ENCODE peak calls at places on chromosomes 6 and 20, in eight cellular contexts. C, J, Q, R, T, Z, W and U are unnamed samples.

GRCh38 chr6:127299522-127300240 is 33.0 kb downstream of the RNF146 start:
- DNase-seq in C (no peak), J (no peak), Q (no peak), R (no peak), T (no peak), Z (no peak), W (no peak), U (no peak)

GRCh38 chr6:35494161-35494563 is 2.7 kb downstream of the TEAD3 start:
- DNase-seq in C (no peak), J (no peak), Q (no peak), R (peak), T (no peak), Z (no peak), W (no peak), U (no peak)

GRCh38 chr6:93624408-93624807 is 205.0 kb upstream of the EPHA7 start:
- DNase-seq in C (no peak), J (no peak), Q (no peak), R (no peak), T (no peak), Z (no peak), W (no peak), U (no peak)

GRCh38 chr6:157711060-157711459 is 112.0 kb upstream of the SNX9 start:
- DNase-seq in C (no peak), J (no peak), Q (no peak), R (no peak), T (no peak), Z (peak), W (no peak), U (no peak)

GRCh38 chr20:13041574-13042457 is 33.0 kb downstream of the SPTLC3 start:
- DNase-seq in C (no peak), J (no peak), Q (no peak), R (no peak), T (no peak), Z (no peak), W (no peak), U (no peak)

GRCh38 chr20:57203986-57204385 is 62.5 kb downstream of the BMP7 start:
- DNase-seq in C (no peak), J (no peak), Q (no peak), R (no peak), T (no peak), Z (no peak), W (no peak), U (no peak)

GRCh38 chr6:168189679-168190405 is 110.8 kb upstream of the FRMD1 start:
- DNase-seq in C (no peak), J (no peak), Q (peak), R (no peak), T (no peak), Z (no peak), W (no peak), U (no peak)

GRCh38 chr20:51654495-51654894 is 112.0 kb upstream of the NFATC2 start:
- DNase-seq in C (no peak), J (no peak), Q (no peak), R (no peak), T (no peak), Z (no peak), W (no peak), U (no peak)

GRCh38 chr6:30322527-30323501 is 3.9 kb upstream of the TRIM39 start:
- DNase-seq in C (no peak), J (no peak), Q (no peak), R (no peak), T (peak), Z (no peak), W (no peak), U (no peak)

GRCh38 chr6:170019259-170020040 is 268.0 kb downstream of the ERMARD start:
- DNase-seq in C (no peak), J (no peak), Q (no peak), R (no peak), T (no peak), Z (no peak), W (no peak), U (no peak)

GRCh38 chr6:161353208-161353613 is 79.3 kb upstream of the AGPAT4 start:
- DNase-seq in C (no peak), J (no peak), Q (no peak), R (no peak), T (no peak), Z (no peak), W (peak), U (no peak)

GRCh38 chr6:5851261-5851757 is 155.4 kb downstream of the NRN1 start:
- DNase-seq in C (no peak), J (peak), Q (no peak), R (no peak), T (peak), Z (peak), W (peak), U (no peak)

GRCh38 chr6:26576929-26577719 is 19.6 kb upstream of the ABT1 start:
- DNase-seq in C (no peak), J (no peak), Q (no peak), R (peak), T (peak), Z (no peak), W (no peak), U (no peak)
- H3K4me3 ChIP-seq in C (no peak), J (peak), Q (peak), R (no peak), T (peak), Z (no peak), W (peak), U (peak)

GRCh38 chr6:90397929-90398674 is 101.5 kb upstream of the BACH2 start:
- DNase-seq in C (no peak), J (no peak), Q (no peak), R (no peak), T (peak), Z (no peak), W (no peak), U (no peak)
- TF ChIP-seq CTCF in C (no peak), J (no peak), Q (no peak), R (no peak), T (no peak), Z (no peak), W (no peak), U (no peak)

DNA sequence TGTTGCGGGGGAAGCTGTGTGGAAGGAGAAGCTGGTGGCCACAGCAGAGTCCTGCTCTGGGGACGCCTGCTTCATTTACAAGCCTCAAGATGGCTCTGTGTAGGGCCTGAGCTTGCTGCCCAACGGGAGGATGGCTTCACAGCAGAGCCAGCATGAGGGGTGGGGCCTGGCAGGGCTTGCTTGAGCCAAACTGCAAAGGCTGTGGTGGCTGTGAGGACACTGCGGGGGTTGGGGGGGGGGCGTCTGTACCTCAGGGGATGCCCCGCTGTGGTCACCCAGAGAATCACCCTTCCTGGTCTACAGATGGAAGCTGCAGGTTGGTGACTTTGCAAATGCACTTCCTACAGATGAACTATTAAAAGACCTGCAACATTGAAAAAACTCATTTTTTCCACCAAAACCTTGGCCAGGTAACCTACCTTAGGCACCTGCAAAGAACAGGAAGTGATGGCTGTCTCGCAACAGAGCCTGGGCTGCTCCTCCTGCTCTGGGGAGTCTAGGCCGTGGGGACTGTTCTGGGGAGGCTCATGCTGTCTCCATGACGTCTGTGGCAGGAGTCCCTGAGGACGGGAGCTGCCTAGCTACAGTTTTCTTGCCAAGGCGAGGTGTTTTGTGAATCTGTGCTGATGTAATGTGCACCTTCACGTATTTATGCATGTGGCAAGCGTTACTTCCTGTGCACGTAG is 7.3 kb downstream of the NPBWR2 start:
- DNase-seq in C (no peak), J (peak), Q (no peak), R (no peak), T (no peak), Z (no peak), W (no peak), U (no peak)
- H3K27ac ChIP-seq in C (no peak), J (no peak), Q (no peak), R (no peak), T (no peak), Z (no peak), W (no peak), U (no peak)

DNA sequence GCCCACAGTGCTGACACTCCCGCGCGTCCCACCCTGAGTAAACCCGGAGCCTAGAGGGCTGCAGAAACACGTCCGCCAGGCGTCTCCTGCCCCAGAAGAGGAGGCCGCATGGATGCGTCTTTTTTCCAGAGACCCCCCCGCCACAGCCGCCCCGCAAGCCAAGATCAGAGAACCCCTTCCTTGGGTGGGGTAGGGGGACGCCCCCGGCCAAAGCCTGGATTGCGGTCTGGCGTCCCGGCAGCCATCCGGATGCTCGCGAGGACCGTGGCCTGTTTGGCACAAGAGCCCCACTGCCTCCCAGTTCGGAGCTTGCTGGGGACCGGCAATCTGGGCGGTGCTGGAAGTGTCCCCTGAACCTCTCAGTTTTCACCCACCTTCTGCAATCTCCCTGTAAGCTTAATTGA is 960 bp downstream of the FAM162B start:
- DNase-seq in C (no peak), J (peak), Q (no peak), R (peak), T (peak), Z (no peak), W (no peak), U (no peak)
- H3K4me3 ChIP-seq in C (peak), J (peak), Q (peak), R (peak), T (peak), Z (no peak), W (no peak), U (peak)

DNA sequence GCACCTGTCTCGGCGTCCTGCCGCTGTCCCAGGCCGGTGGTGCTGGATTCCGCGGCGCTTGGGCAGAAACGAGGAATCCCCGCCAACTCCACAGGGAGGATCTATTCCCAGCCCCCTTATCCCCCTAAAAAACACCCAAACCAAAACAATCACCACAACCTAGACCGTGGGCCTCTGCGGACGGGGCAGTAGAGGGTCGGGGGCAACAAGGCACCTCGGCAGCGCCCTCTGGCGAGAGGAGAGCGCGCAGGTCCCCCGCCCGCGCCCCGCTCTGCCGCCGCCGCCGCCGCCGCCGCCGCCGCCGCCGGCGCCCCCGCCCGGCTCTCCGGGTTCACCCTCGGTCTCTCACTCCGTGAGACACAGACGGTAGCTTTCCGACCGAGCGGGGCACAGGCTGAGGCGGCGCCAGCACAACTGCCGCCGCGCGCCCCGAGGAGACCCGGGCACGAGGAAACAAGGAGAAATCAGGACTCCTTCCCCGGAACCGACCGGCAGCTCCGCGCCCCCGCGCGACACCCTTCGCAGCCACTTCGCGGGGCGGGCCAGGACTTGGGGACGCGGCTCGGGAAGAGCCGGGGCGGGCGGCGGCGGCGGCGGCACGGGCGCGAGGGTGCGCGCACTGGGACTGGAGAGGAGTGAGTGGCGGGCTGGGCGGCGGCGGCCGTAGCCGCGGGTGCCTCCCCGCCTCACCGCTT is at the start of gene SLC35F1:
- DNase-seq in C (no peak), J (peak), Q (no peak), R (peak), T (peak), Z (peak), W (peak), U (no peak)
- TF ChIP-seq CTCF in C (peak), J (no peak), Q (no peak), R (no peak), T (peak), Z (no peak), W (peak), U (peak)

DNA sequence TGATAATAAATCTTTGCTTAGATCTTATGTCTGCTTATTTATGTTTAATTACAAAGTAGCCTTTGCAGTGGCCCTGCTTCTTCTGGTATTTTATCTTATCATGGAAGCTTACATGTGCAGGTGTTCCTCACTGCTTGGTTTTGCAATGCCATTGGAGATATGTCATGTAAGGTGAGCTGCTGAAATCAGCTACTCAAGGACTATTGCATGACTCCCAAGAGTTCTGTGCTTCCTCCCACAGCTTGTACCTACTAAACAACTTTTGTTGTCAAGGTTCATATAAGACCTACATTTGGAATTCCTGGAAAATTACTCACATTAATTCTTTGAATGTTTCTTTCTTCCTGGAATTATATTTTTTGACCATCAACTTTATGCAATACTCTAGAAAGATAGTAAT is 427.6 kb upstream of the HSF2 start:
- DNase-seq in C (no peak), J (no peak), Q (no peak), R (no peak), T (peak), Z (no peak), W (no peak), U (peak)
- H3K27ac ChIP-seq in C (no peak), J (no peak), Q (no peak), R (no peak), T (no peak), Z (no peak), W (no peak), U (no peak)